ENCODE peak calls at places on chromosomes 7 and 10, in nine cellular contexts. R is activated B cell treated with CpG ODN at 0.5 μM for 24 hours; B is RWPE2; P is transverse colon; Y is stimulated activated CD4-positive, alpha-beta T cell treated with anti-CD3 and anti-CD28 coated beads, Interleukin-1b, Interleukin-23, amount 100 ng/mL, for 1 hour; J is effector memory CD8-positive, alpha-beta T cell; V is amniotic stem cell; C is stimulated activated CD8-positive, alpha-beta memory T cell treated with anti-CD3 and anti-CD28 coated beads, Interleukin-2, amount 100 ng/mL, for 1 hour; E is Calu3. O is an unnamed sample.

GRCh38 chr7:136857573-136857972 is 10.9 kb upstream of the CHRM2 start:
- DNase-seq in B (no peak), C (no peak), R (no peak), P (no peak), V (no peak), Y (no peak), J (no peak), E (no peak), O (peak; percentile 47)

GRCh38 chr10:79403441-79404230 is 41.8 kb downstream of the ZCCHC24 start:
- DNase-seq in C (no peak), P (no peak), B (no peak), J (no peak), V (no peak), R (no peak), Y (no peak), E (no peak), O (peak; percentile 91)

GRCh38 chr7:30740417-30741181 is 11.3 kb upstream of the INMT start:
- DNase-seq in B (no peak), Y (peak; percentile 44), R (peak; percentile 53), C (peak; percentile 61), V (peak; percentile 36), P (peak; percentile 83), E (peak; percentile 92), J (peak; percentile 76), O (peak; percentile 70)

GRCh38 chr7:141039366-141039765 is 24.6 kb upstream of the MRPS33 start:
- DNase-seq in V (no peak), R (no peak), Y (no peak), J (no peak), C (no peak), P (no peak), B (no peak), E (no peak), O (peak; percentile 53)

GRCh38 chr7:83415840-83416239 is 233.1 kb downstream of the SEMA3E start:
- DNase-seq in Y (no peak), E (no peak), C (no peak), R (no peak), J (no peak), P (no peak), B (no peak), V (no peak), O (no peak)

GRCh38 chr7:2760098-2760889 is 72.3 kb downstream of the AMZ1 start:
- DNase-seq in V (no peak), E (peak; percentile 79), Y (no peak), C (no peak), J (peak; percentile 11), R (no peak), B (no peak), P (peak; percentile 88), O (peak; percentile 51)

GRCh38 chr7:927031-927671 is 27.3 kb downstream of the ADAP1 start:
- DNase-seq in B (peak; percentile 53), C (no peak), J (no peak), R (no peak), E (peak; percentile 89), V (no peak), Y (no peak), P (peak; percentile 49), O (no peak)

GRCh38 chr7:152140560-152140959 is 115.1 kb downstream of the GALNT11 start:
- DNase-seq in E (no peak), J (no peak), C (no peak), P (no peak), B (no peak), V (no peak), Y (no peak), R (no peak), O (no peak)

GRCh38 chr7:3240826-3241430 is 60.1 kb upstream of the SDK1 start:
- DNase-seq in R (no peak), V (no peak), Y (no peak), E (no peak), B (no peak), P (no peak), C (no peak), J (no peak), O (no peak)

GRCh38 chr7:90233569-90233968 is 11.4 kb upstream of the CFAP69 start:
- DNase-seq in B (no peak), J (no peak), R (no peak), Y (no peak), C (no peak), V (no peak), P (no peak), E (no peak), O (no peak)

GRCh38 chr7:67311901-67312300 is 315.3 kb downstream of the TYW1 start:
- DNase-seq in C (no peak), P (no peak), J (no peak), Y (no peak), B (no peak), R (no peak), E (no peak), V (no peak), O (no peak)

GRCh38 chr10:113576853-113577252 is 24.0 kb downstream of the HABP2 start:
- DNase-seq in R (no peak), B (no peak), J (no peak), V (no peak), P (no peak), E (peak; percentile 12), Y (no peak), C (no peak), O (peak; percentile 6)

GRCh38 chr10:29470355-29470705 is 164.4 kb downstream of the SVIL start:
- DNase-seq in E (no peak), J (no peak), V (no peak), P (no peak), B (no peak), C (no peak), R (no peak), Y (no peak), O (no peak)

GRCh38 chr10:47351899-47352815 is 4.0 kb downstream of the RBP3 start:
- DNase-seq in C (no peak), P (no peak), B (peak; percentile 41), V (no peak), E (no peak), R (no peak), J (no peak), Y (no peak), O (no peak)

GRCh38 chr7:107181172-107181571 is 12.4 kb downstream of the HBP1 start:
- DNase-seq in C (no peak), J (no peak), P (no peak), B (no peak), Y (no peak), R (no peak), V (no peak), E (no peak), O (no peak)

GRCh38 chr10:96271017-96271815 is at the start of gene BLNK:
- DNase-seq in E (peak; percentile 47), B (no peak), Y (no peak), R (peak; percentile 40), J (no peak), V (no peak), P (peak; percentile 86), C (no peak), O (peak; percentile 3)

GRCh38 chr10:19775286-19775685 is 40.9 kb upstream of the PLXDC2 start:
- DNase-seq in E (no peak), J (no peak), P (no peak), B (no peak), V (no peak), R (no peak), C (no peak), Y (no peak), O (no peak)

GRCh38 chr7:99029481-99030144 is 114.3 kb downstream of the SMURF1 start:
- DNase-seq in P (no peak), Y (no peak), B (no peak), E (no peak), R (no peak), J (no peak), C (no peak), V (no peak), O (no peak)

GRCh38 chr7:116859323-116859722 is 3.1 kb upstream of the CAPZA2 start:
- DNase-seq in J (no peak), R (no peak), Y (no peak), V (no peak), E (no peak), B (no peak), C (no peak), P (no peak), O (peak; percentile 58)

GRCh38 chr10:101623528-101623927 is 35.4 kb downstream of the DPCD start:
- DNase-seq in P (no peak), V (no peak), C (no peak), E (no peak), J (no peak), Y (no peak), B (no peak), R (no peak), O (no peak)

GRCh38 chr7:121313220-121313792 is 15.5 kb upstream of the WNT16 start:
- DNase-seq in J (no peak), V (no peak), R (no peak), P (peak; percentile 29), C (no peak), B (no peak), Y (no peak), E (peak; percentile 22), O (peak; percentile 80)

GRCh38 chr7:80611779-80612178 is 26.7 kb upstream of the CD36 start:
- DNase-seq in R (no peak), E (peak; percentile 2), Y (no peak), V (no peak), C (no peak), P (no peak), B (no peak), J (no peak), O (peak; percentile 32)

GRCh38 chr10:125515571-125515970 is 167.4 kb downstream of the TEX36 start:
- DNase-seq in R (no peak), J (no peak), B (no peak), Y (no peak), P (no peak), V (no peak), E (no peak), C (no peak), O (no peak)

GRCh38 chr7:44678468-44679179 is 70.0 kb upstream of the ZMIZ2 start:
- DNase-seq in E (no peak), R (no peak), P (no peak), Y (no peak), J (no peak), B (no peak), V (no peak), C (no peak), O (peak; percentile 61)

GRCh38 chr10:124992462-124993344 is 50.8 kb downstream of the ZRANB1 start:
- DNase-seq in Y (no peak), C (no peak), B (no peak), J (peak; percentile 27), R (no peak), E (peak; percentile 56), P (peak; percentile 54), V (no peak), O (peak; percentile 56)

GRCh38 chr7:131897016-131897789 is 340.8 kb upstream of the PODXL start:
- DNase-seq in E (no peak), Y (no peak), P (no peak), B (no peak), J (no peak), R (no peak), V (no peak), C (no peak), O (peak; percentile 88)

GRCh38 chr7:114650491-114650890 is 235.9 kb downstream of the FOXP2 start:
- DNase-seq in V (no peak), R (no peak), B (no peak), C (no peak), E (no peak), P (no peak), Y (no peak), J (no peak), O (no peak)

GRCh38 chr10:62794306-62794705 is 10.2 kb upstream of the ADO start:
- DNase-seq in R (no peak), Y (no peak), V (no peak), P (no peak), J (no peak), C (no peak), E (no peak), B (no peak), O (peak; percentile 65)

GRCh38 chr7:131600578-131600977 is 44.1 kb upstream of the PODXL start:
- DNase-seq in J (no peak), V (no peak), C (no peak), R (no peak), B (no peak), P (no peak), E (no peak), Y (no peak), O (peak; percentile 36)

GRCh38 chr7:30406664-30407425 is 71.7 kb downstream of the NOD1 start:
- DNase-seq in P (no peak), E (no peak), J (no peak), B (peak; percentile 84), C (no peak), R (no peak), Y (no peak), V (no peak), O (peak; percentile 26)

GRCh38 chr10:9253121-9253520 is 1198.6 kb downstream of the GATA3 start:
- DNase-seq in E (no peak), V (no peak), R (no peak), P (no peak), B (no peak), J (no peak), Y (no peak), C (no peak), O (peak; percentile 47)

O was measured in RPMI7951.